ENCODE peak calls at places on chromosome 2, in six cellular contexts. H is H9; B is transverse colon; M is A172; W is NCI-H446; Q is stimulated activated CD4-positive, alpha-beta T cell treated with anti-CD3 and anti-CD28 coated beads, Interleukin-12 subunit alpha, Interleukin-12 subunit beta, amount 100 ng/mL, for 48 hours. N is an unnamed sample.
A peak's percentile ranks its signal among the peaks of the same experiment; 100 is the strongest.

GRCh38 chr2:42999391-42999811 is 207.0 kb upstream of the HAAO start:
- DNase-seq in H (no peak), B (peak; percentile 69), M (no peak), W (no peak), Q (no peak), N (no peak)

GRCh38 chr2:28624798-28625701 is 126.6 kb upstream of the PPP1CB start:
- DNase-seq in H (peak; percentile 42), B (peak; percentile 81), M (peak; percentile 61), W (no peak), Q (peak; percentile 65), N (peak; percentile 20)

GRCh38 chr2:1505031-1505441 is 91.8 kb downstream of the TPO start:
- DNase-seq in H (no peak), B (no peak), M (no peak), W (no peak), Q (no peak), N (no peak)

GRCh38 chr2:224017976-224018375 is 21.1 kb downstream of the SERPINE2 start:
- DNase-seq in H (no peak), B (no peak), M (no peak), W (no peak), Q (no peak), N (no peak)

GRCh38 chr2:72673279-72673678 is 152.6 kb downstream of the EXOC6B start:
- DNase-seq in H (no peak), B (no peak), M (no peak), W (no peak), Q (no peak), N (no peak)

GRCh38 chr2:31523871-31524492 is 56.8 kb downstream of the SRD5A2 start:
- DNase-seq in H (peak; percentile 37), B (peak; percentile 49), M (peak; percentile 67), W (peak; percentile 68), Q (peak; percentile 15), N (peak; percentile 7)

GRCh38 chr2:26852405-26853348 is 4.7 kb downstream of the DPYSL5 start:
- DNase-seq in H (no peak), B (no peak), M (no peak), W (no peak), Q (no peak), N (no peak)

GRCh38 chr2:212816267-212816666 is 277.7 kb upstream of the ERBB4 start:
- DNase-seq in H (no peak), B (no peak), M (no peak), W (no peak), Q (no peak), N (no peak)

GRCh38 chr2:197575987-197576386 is 60.1 kb downstream of the MOB4 start:
- DNase-seq in H (no peak), B (no peak), M (no peak), W (no peak), Q (no peak), N (no peak)

GRCh38 chr2:1704606-1705556 is 39.4 kb downstream of the PXDN start:
- DNase-seq in H (no peak), B (no peak), M (no peak), W (peak; percentile 18), Q (no peak), N (no peak)

GRCh38 chr2:5453224-5453623 is 239.0 kb upstream of the SOX11 start:
- DNase-seq in H (no peak), B (no peak), M (no peak), W (no peak), Q (no peak), N (no peak)

GRCh38 chr2:75238670-75239330 is 39.5 kb upstream of the TACR1 start:
- DNase-seq in H (no peak), B (no peak), M (peak; percentile 84), W (no peak), Q (no peak), N (peak; percentile 68)

GRCh38 chr2:28643911-28644334 is 107.7 kb upstream of the PPP1CB start:
- DNase-seq in H (no peak), B (peak; percentile 57), M (peak; percentile 95), W (no peak), Q (no peak), N (peak; percentile 58)

GRCh38 chr2:226048625-226049024 is 649.1 kb downstream of the NYAP2 start:
- DNase-seq in H (no peak), B (no peak), M (peak; percentile 44), W (no peak), Q (no peak), N (peak; percentile 48)

GRCh38 chr2:217978536-217979150 is 24.2 kb downstream of the TNS1 start:
- DNase-seq in H (peak; percentile 80), B (no peak), M (no peak), W (no peak), Q (no peak), N (no peak)

GRCh38 chr2:148876190-148876588 is 1.2 kb downstream of the KIF5C start:
- DNase-seq in H (peak; percentile 73), B (no peak), M (no peak), W (peak; percentile 20), Q (no peak), N (no peak)

GRCh38 chr2:175432021-175432420 is 250.5 kb upstream of the ATP5MC3 start:
- DNase-seq in H (no peak), B (no peak), M (no peak), W (no peak), Q (no peak), N (no peak)

GRCh38 chr2:232523682-232524597 is 2.0 kb upstream of the CHRND start:
- DNase-seq in H (peak; percentile 88), B (peak; percentile 20), M (no peak), W (no peak), Q (no peak), N (no peak)

GRCh38 chr2:114068438-114068837 is 178.5 kb downstream of the ACTR3 start:
- DNase-seq in H (peak; percentile 34), B (no peak), M (peak; percentile 23), W (no peak), Q (no peak), N (no peak)

GRCh38 chr2:42969231-42970150 is 177.1 kb upstream of the HAAO start:
- DNase-seq in H (no peak), B (no peak), M (peak; percentile 79), W (no peak), Q (no peak), N (peak; percentile 35)

GRCh38 chr2:177518754-177519153 is 126.2 kb downstream of the AGPS start:
- DNase-seq in H (no peak), B (no peak), M (no peak), W (no peak), Q (no peak), N (no peak)

GRCh38 chr2:239024226-239024625 is 176.3 kb downstream of the TWIST2 start:
- DNase-seq in H (no peak), B (no peak), M (no peak), W (no peak), Q (no peak), N (no peak)

GRCh38 chr2:86003967-86004366 is 101.7 kb downstream of the POLR1A start:
- DNase-seq in H (no peak), B (no peak), M (no peak), W (no peak), Q (no peak), N (no peak)

GRCh38 chr2:239399404-239399999 is 1.3 kb downstream of the HDAC4 start:
- DNase-seq in H (peak; percentile 24), B (peak; percentile 71), M (no peak), W (no peak), Q (no peak), N (no peak)

GRCh38 chr2:77479395-77479794 is 42.8 kb downstream of the LRRTM4 start:
- DNase-seq in H (no peak), B (no peak), M (peak; percentile 19), W (no peak), Q (no peak), N (peak; percentile 40)

GRCh38 chr2:32012872-32013271 is 2.1 kb upstream of the MEMO1 start:
- DNase-seq in H (no peak), B (no peak), M (no peak), W (no peak), Q (no peak), N (no peak)

GRCh38 chr2:105455488-105455991 is 56.7 kb upstream of the FHL2 start:
- DNase-seq in H (no peak), B (peak; percentile 75), M (peak; percentile 96), W (peak; percentile 24), Q (no peak), N (peak; percentile 94)

GRCh38 chr2:104378853-104379374 is 475.0 kb upstream of the POU3F3 start:
- DNase-seq in H (peak; percentile 58), B (peak; percentile 12), M (no peak), W (peak; percentile 67), Q (no peak), N (peak; percentile 64)

GRCh38 chr2:2326053-2326452 is 5.0 kb downstream of the MYT1L start:
- DNase-seq in H (no peak), B (no peak), M (no peak), W (peak; percentile 51), Q (no peak), N (no peak)

GRCh38 chr2:230765611-230766300 is 53.1 kb downstream of the CAB39 start:
- DNase-seq in H (no peak), B (no peak), M (no peak), W (no peak), Q (no peak), N (no peak)

GRCh38 chr2:14348247-14348646 is 284.3 kb upstream of the LRATD1 start:
- DNase-seq in H (no peak), B (no peak), M (peak; percentile 21), W (no peak), Q (no peak), N (no peak)

GRCh38 chr2:169933124-169933711 is 106.0 kb downstream of the UBR3 start:
- DNase-seq in H (no peak), B (no peak), M (peak; percentile 11), W (peak; percentile 59), Q (no peak), N (peak; percentile 29)

GRCh38 chr2:74199871-74200305 is 1.5 kb downstream of the MTHFD2 start:
- DNase-seq in H (no peak), B (no peak), M (no peak), W (no peak), Q (no peak), N (no peak)

GRCh38 chr2:18232731-18233438 is 327.6 kb downstream of the RDH14 start:
- DNase-seq in H (no peak), B (no peak), M (peak; percentile 6), W (no peak), Q (no peak), N (no peak)

GRCh38 chr2:168851674-168852320 is 38.4 kb downstream of the SPC25 start:
- DNase-seq in H (no peak), B (no peak), M (peak; percentile 76), W (peak; percentile 85), Q (no peak), N (peak; percentile 40)

GRCh38 chr2:527581-527980 is 149.6 kb downstream of the TMEM18 start:
- DNase-seq in H (peak; percentile 60), B (no peak), M (no peak), W (no peak), Q (no peak), N (no peak)

GRCh38 chr2:202689898-202690297 is 55.1 kb downstream of the FAM117B start:
- DNase-seq in H (no peak), B (no peak), M (no peak), W (no peak), Q (no peak), N (no peak)

GRCh38 chr2:206086683-206087350 is 843 bp upstream of the INO80D start:
- DNase-seq in H (no peak), B (no peak), M (no peak), W (no peak), Q (no peak), N (no peak)

N was measured in H4.